ENCODE peak calls at places on chromosomes 3 and 15, in ten cellular contexts. H, Y, K, S, E, I, C, D, O and L are unnamed samples.
A peak's percentile ranks its signal among the peaks of the same experiment; 100 is the strongest.

GRCh38 chr3:132006605-132007204 is 28.1 kb downstream of the CPNE4 start:
- DNase-seq in K (peak; percentile 14), H (no peak), I (peak; percentile 4), O (peak; percentile 24), S (peak; percentile 52), D (peak; percentile 59), C (no peak), E (peak; percentile 39), Y (peak; percentile 44), L (peak; percentile 46)

GRCh38 chr15:60865507-60865906 is 363.6 kb downstream of the RORA start:
- DNase-seq in I (no peak), K (peak; percentile 11), C (no peak), O (peak; percentile 66), H (no peak), S (no peak), Y (peak; percentile 45), E (no peak), D (no peak), L (no peak)

GRCh38 chr15:82178061-82178460 is 84.5 kb downstream of the EFL1 start:
- DNase-seq in O (peak; percentile 83), D (peak; percentile 9), K (peak; percentile 84), Y (peak; percentile 30), H (no peak), S (no peak), I (no peak), C (no peak), E (no peak), L (no peak)

GRCh38 chr3:107619549-107619948 is 96.8 kb downstream of the BBX start:
- DNase-seq in H (no peak), C (no peak), O (no peak), I (no peak), Y (no peak), S (no peak), K (peak; percentile 47), D (peak; percentile 26), E (no peak), L (no peak)

GRCh38 chr3:67357610-67358458 is 296.6 kb downstream of the SUCLG2 start:
- DNase-seq in D (peak; percentile 48), H (no peak), O (peak; percentile 35), K (peak; percentile 35), C (no peak), I (peak; percentile 25), Y (peak; percentile 13), S (peak; percentile 71), E (no peak), L (peak; percentile 73)

GRCh38 chr3:90091557-90091956 is 984.1 kb downstream of the EPHA3 start:
- DNase-seq in I (no peak), K (peak; percentile 35), O (peak; percentile 34), D (peak; percentile 59), Y (peak; percentile 2), H (no peak), E (no peak), S (peak; percentile 74), C (no peak), L (peak; percentile 73)

GRCh38 chr3:195258449-195259145 is 12.4 kb downstream of the XXYLT1 start:
- DNase-seq in Y (no peak), D (no peak), K (no peak), E (no peak), I (no peak), O (no peak), S (no peak), C (no peak), H (no peak), L (no peak)

GRCh38 chr3:30035935-30036567 is 570.4 kb upstream of the TGFBR2 start:
- DNase-seq in S (no peak), D (no peak), C (no peak), I (no peak), E (no peak), Y (no peak), O (no peak), K (peak; percentile 70), H (no peak), L (no peak)

GRCh38 chr3:152355744-152356665 is 87.3 kb downstream of the MBNL1 start:
- DNase-seq in C (no peak), E (no peak), O (peak; percentile 37), I (no peak), D (no peak), K (no peak), S (no peak), Y (no peak), H (peak; percentile 38), L (no peak)

GRCh38 chr3:18512007-18512406 is 86.9 kb upstream of the SATB1 start:
- DNase-seq in S (no peak), E (no peak), C (no peak), O (no peak), D (no peak), H (no peak), Y (no peak), K (no peak), I (no peak), L (no peak)

GRCh38 chr3:118943597-118943996 is 91.0 kb downstream of the IGSF11 start:
- DNase-seq in O (no peak), H (no peak), Y (no peak), C (no peak), D (no peak), K (no peak), I (no peak), S (peak; percentile 14), E (no peak), L (no peak)

GRCh38 chr3:193040836-193041672 is 123.4 kb upstream of the MB21D2 start:
- DNase-seq in C (peak; percentile 58), E (no peak), D (peak; percentile 81), S (peak; percentile 55), K (peak; percentile 54), I (peak; percentile 15), H (no peak), O (peak; percentile 60), Y (peak; percentile 50), L (peak; percentile 72)

GRCh38 chr15:78055923-78056713 is 21.4 kb downstream of the TBC1D2B start:
- DNase-seq in K (no peak), Y (peak; percentile 46), I (no peak), H (no peak), O (no peak), D (peak; percentile 50), C (no peak), E (no peak), S (no peak), L (peak; percentile 53)

DNA sequence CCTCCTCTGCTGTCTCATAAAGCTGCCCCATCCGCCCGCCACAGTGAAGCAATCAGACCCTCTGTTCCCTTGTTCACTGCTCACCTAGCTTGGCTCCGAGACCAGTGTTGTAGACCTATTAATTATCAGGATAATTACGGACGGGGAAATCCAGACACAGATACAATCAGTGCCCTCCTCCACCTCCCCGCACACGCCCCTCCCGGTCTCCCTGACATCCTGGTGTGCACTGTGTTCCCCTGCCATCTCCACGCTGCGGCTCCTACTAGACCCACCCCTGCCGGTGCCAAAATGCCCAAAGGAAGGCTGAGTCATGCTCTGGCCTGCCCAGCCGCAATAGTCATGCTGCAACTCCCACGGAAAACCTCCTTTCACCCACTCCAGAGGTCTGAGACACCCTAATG is 277.3 kb upstream of the TLE3 start:
- DNase-seq in E (no peak), I (peak; percentile 80), D (peak; percentile 88), K (peak; percentile 65), H (no peak), C (peak; percentile 84), O (no peak), Y (peak; percentile 92), S (no peak), L (no peak)
- H3K27ac ChIP-seq in E (no peak overlapping the region), I (peak overlapping the region; percentile 85), D (peak overlapping the region; percentile 28), K (no peak overlapping the region), H (no peak overlapping the region), C (peak overlapping the region; percentile 61), O (no peak overlapping the region), Y (peak overlapping the region; percentile 84), S (no peak overlapping the region), L (no peak overlapping the region)

GRCh38 chr15:36594556-36595090 is 15.2 kb downstream of the CDIN1 start:
- DNase-seq in S (no peak), O (no peak), E (no peak), C (no peak), H (no peak), Y (no peak), I (no peak), D (peak; percentile 76), K (no peak), L (no peak)

GRCh38 chr15:36590838-36591237 is 11.4 kb downstream of the CDIN1 start:
- DNase-seq in O (peak; percentile 96), I (no peak), S (no peak), E (no peak), H (no peak), Y (no peak), D (peak; percentile 95), C (no peak), K (peak; percentile 98), L (no peak)

GRCh38 chr15:36595625-36596024 is 16.2 kb downstream of the CDIN1 start:
- DNase-seq in D (no peak), I (no peak), E (no peak), S (no peak), O (no peak), C (no peak), H (no peak), K (peak; percentile 8), Y (no peak), L (no peak)

GRCh38 chr15:36589971-36590370 is 10.5 kb downstream of the CDIN1 start:
- DNase-seq in C (no peak), S (no peak), Y (no peak), K (peak; percentile 74), H (no peak), D (peak; percentile 94), O (peak; percentile 50), I (no peak), E (no peak), L (no peak)

GRCh38 chr15:36591534-36592411 is 12.3 kb downstream of the CDIN1 start:
- DNase-seq in H (no peak), S (no peak), C (no peak), Y (peak; percentile 42), O (no peak), D (peak; percentile 88), K (peak; percentile 78), I (peak; percentile 6), E (no peak), L (no peak)
- TF ChIP-seq CTCF in H (no peak), S (no peak), C (no peak), Y (no peak), O (no peak), D (peak; percentile 33), K (peak; percentile 13), I (no peak), E (no peak), L (no peak)

DNA sequence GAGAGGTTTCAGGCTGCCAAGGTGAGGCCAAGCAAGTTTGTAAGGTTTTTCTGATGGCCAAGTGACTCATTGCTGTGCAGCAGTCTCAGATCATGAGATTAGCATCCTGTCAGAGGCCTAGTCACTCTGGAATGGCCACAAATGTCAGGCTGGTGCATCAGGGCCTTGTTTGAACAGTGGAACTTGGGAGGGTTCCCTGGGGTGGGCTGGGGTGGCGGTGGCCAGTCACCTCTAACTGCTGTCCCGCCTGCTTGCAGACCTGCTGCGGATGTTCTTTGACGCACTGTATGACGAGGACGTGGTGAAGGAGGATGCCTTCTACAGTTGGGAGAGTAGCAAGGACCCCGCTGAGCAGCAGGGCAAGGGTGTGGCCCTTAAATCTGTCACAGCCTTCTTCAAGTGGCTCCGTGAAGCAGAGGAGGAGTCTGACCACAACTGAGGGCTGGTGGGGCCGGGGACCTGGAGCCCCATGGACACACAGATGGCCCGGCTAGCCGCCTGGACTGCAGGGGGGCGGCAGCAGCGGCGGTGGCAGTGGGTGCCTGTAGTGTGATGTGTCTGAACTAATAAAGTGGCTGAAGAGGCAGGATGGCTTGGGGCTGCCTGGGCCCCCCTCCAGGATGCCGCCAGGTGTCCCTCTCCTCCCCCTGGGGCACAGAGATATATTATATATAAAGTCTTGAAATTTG is 2.8 kb upstream of the FAM131A start:
- DNase-seq in C (peak; percentile 95), E (no peak), Y (no peak), I (peak; percentile 28), S (no peak), H (peak; percentile 74), O (peak; percentile 86), D (peak; percentile 95), K (peak; percentile 81), L (peak; percentile 52)
- H3K27ac ChIP-seq in C (peak overlapping the region; percentile 73), E (peak overlapping the region; percentile 96), Y (peak overlapping the region; percentile 94), I (peak overlapping the region; percentile 34), S (peak overlapping the region; percentile 93), H (peak overlapping the region; percentile 90), O (peak overlapping the region; percentile 41), D (peak overlapping the region; percentile 95), K (peak overlapping the region; percentile 92), L (peak overlapping the region; percentile 100)

GRCh38 chr15:64426845-64427465 is 33.4 kb upstream of the ZNF609 start:
- DNase-seq in Y (no peak), O (peak; percentile 54), C (no peak), S (peak; percentile 49), H (no peak), K (peak; percentile 37), I (no peak), D (peak; percentile 51), E (no peak), L (peak; percentile 55)
- TF ChIP-seq CTCF in Y (peak; percentile 41), O (peak; percentile 51), C (peak; percentile 37), S (peak; percentile 19), H (peak; percentile 15), K (peak; percentile 20), I (peak; percentile 64), D (peak; percentile 36), E (no peak), L (peak; percentile 58)